ENCODE peak calls at places on chromosomes 3 and 15, in nine cellular contexts. P is H9, H is AG09319, M is foreskin fibroblast, E is cardiac fibroblast, O is stomach, N is kidney, Z is heart right ventricle, Y is IMR-90. Q is an unnamed sample.

GRCh38 chr3:170740726-170741591 is 129.0 kb downstream of the RPL22L1 start:
- DNase-seq in P (no peak), H (peak), M (peak), E (peak), O (no peak), N (peak), Z (no peak), Y (peak), Q (no peak)

GRCh38 chr15:75235760-75236729 is 22.1 kb upstream of the GOLGA6C start:
- DNase-seq in P (no peak), H (no peak), M (no peak), E (no peak), O (no peak), N (peak), Z (peak), Y (no peak), Q (peak)

GRCh38 chr3:33388374-33389100 is 51.7 kb downstream of the UBP1 start:
- DNase-seq in P (no peak), H (no peak), M (no peak), E (peak), O (no peak), N (no peak), Z (no peak), Y (no peak), Q (no peak)

GRCh38 chr3:9679476-9680097 is 24.0 kb upstream of the CPNE9 start:
- DNase-seq in P (no peak), H (no peak), M (no peak), E (no peak), O (no peak), N (no peak), Z (no peak), Y (no peak), Q (no peak)

GRCh38 chr15:66298803-66299251 is 5.5 kb downstream of the DIS3L start:
- DNase-seq in P (no peak), H (no peak), M (peak), E (no peak), O (no peak), N (no peak), Z (no peak), Y (no peak), Q (no peak)

GRCh38 chr3:7957024-7957423 is 544.6 kb upstream of the LMCD1 start:
- DNase-seq in P (no peak), H (no peak), M (no peak), E (no peak), O (no peak), N (no peak), Z (no peak), Y (no peak), Q (no peak)

GRCh38 chr3:190044142-190044541 is 76.6 kb downstream of the P3H2 start:
- DNase-seq in P (no peak), H (no peak), M (peak), E (peak), O (no peak), N (no peak), Z (no peak), Y (peak), Q (no peak)

GRCh38 chr15:70089692-70089971 is 8.1 kb downstream of the TLE3 start:
- DNase-seq in P (no peak), H (no peak), M (no peak), E (peak), O (no peak), N (no peak), Z (no peak), Y (no peak), Q (no peak)

GRCh38 chr15:36632196-36632595 is 52.8 kb downstream of the CDIN1 start:
- DNase-seq in P (no peak), H (no peak), M (peak), E (peak), O (no peak), N (no peak), Z (no peak), Y (peak), Q (no peak)

GRCh38 chr3:25041871-25042584 is 386.0 kb upstream of the RARB start:
- DNase-seq in P (no peak), H (no peak), M (no peak), E (no peak), O (no peak), N (no peak), Z (no peak), Y (no peak), Q (no peak)

GRCh38 chr15:96311639-96312038 is 18.9 kb upstream of the NR2F2 start:
- DNase-seq in P (no peak), H (no peak), M (no peak), E (peak), O (no peak), N (no peak), Z (no peak), Y (no peak), Q (no peak)

GRCh38 chr3:135041586-135041985 is 246.5 kb downstream of the EPHB1 start:
- DNase-seq in P (no peak), H (peak), M (no peak), E (no peak), O (no peak), N (no peak), Z (no peak), Y (peak), Q (no peak)

GRCh38 chr15:38941399-38941953 is 376.9 kb upstream of the RASGRP1 start:
- DNase-seq in P (no peak), H (no peak), M (peak), E (peak), O (no peak), N (peak), Z (no peak), Y (peak), Q (no peak)

GRCh38 chr3:40597441-40597840 is 72.7 kb downstream of the ZNF621 start:
- DNase-seq in P (no peak), H (no peak), M (no peak), E (peak), O (no peak), N (no peak), Z (no peak), Y (no peak), Q (no peak)

GRCh38 chr15:101438482-101439284 is 50.8 kb downstream of the PCSK6 start:
- DNase-seq in P (no peak), H (no peak), M (no peak), E (no peak), O (peak), N (peak), Z (no peak), Y (no peak), Q (no peak)

GRCh38 chr15:65130941-65131340 is 2.7 kb downstream of the PDCD7 start:
- DNase-seq in P (peak), H (no peak), M (no peak), E (no peak), O (no peak), N (no peak), Z (no peak), Y (no peak), Q (no peak)

GRCh38 chr3:120506828-120507774 is 56.3 kb upstream of the FSTL1 start:
- DNase-seq in P (no peak), H (peak), M (peak), E (peak), O (no peak), N (no peak), Z (peak), Y (peak), Q (peak)

GRCh38 chr15:88029696-88030095 is 226.8 kb downstream of the NTRK3 start:
- DNase-seq in P (no peak), H (no peak), M (no peak), E (no peak), O (no peak), N (no peak), Z (no peak), Y (no peak), Q (no peak)

GRCh38 chr3:22117751-22118346 is 366.8 kb upstream of the ZNF385D start:
- DNase-seq in P (no peak), H (peak), M (peak), E (peak), O (no peak), N (no peak), Z (no peak), Y (peak), Q (peak)

GRCh38 chr15:77746254-77747174 is 113.8 kb upstream of the LINGO1 start:
- DNase-seq in P (no peak), H (no peak), M (no peak), E (no peak), O (no peak), N (no peak), Z (no peak), Y (no peak), Q (no peak)

GRCh38 chr3:119588112-119588511 is 8.8 kb downstream of the ADPRH start:
- DNase-seq in P (no peak), H (no peak), M (no peak), E (peak), O (peak), N (no peak), Z (peak), Y (no peak), Q (no peak)

GRCh38 chr3:16721494-16721893 is 116.3 kb upstream of the DAZL start:
- DNase-seq in P (no peak), H (no peak), M (no peak), E (no peak), O (no peak), N (no peak), Z (no peak), Y (no peak), Q (peak)

GRCh38 chr3:9124725-9125124 is 124.7 kb downstream of the SRGAP3 start:
- DNase-seq in P (no peak), H (no peak), M (no peak), E (no peak), O (no peak), N (no peak), Z (no peak), Y (no peak), Q (no peak)

GRCh38 chr3:32592696-32593353 is 22.2 kb upstream of the DYNC1LI1 start:
- DNase-seq in P (peak), H (no peak), M (no peak), E (no peak), O (no peak), N (no peak), Z (no peak), Y (no peak), Q (no peak)

GRCh38 chr3:146160964-146161724 is at the start of gene PLOD2:
- DNase-seq in P (peak), H (peak), M (peak), E (peak), O (peak), N (peak), Z (peak), Y (peak), Q (peak)

GRCh38 chr3:15630646-15631350 is 29.3 kb downstream of the BTD start:
- DNase-seq in P (no peak), H (no peak), M (peak), E (peak), O (no peak), N (no peak), Z (no peak), Y (peak), Q (no peak)

GRCh38 chr15:68518046-68518445 is 60.7 kb upstream of the CORO2B start:
- DNase-seq in P (peak), H (no peak), M (no peak), E (no peak), O (no peak), N (no peak), Z (no peak), Y (no peak), Q (no peak)

GRCh38 chr3:41249318-41249717 is 50.0 kb downstream of the CTNNB1 start:
- DNase-seq in P (no peak), H (no peak), M (no peak), E (no peak), O (no peak), N (no peak), Z (no peak), Y (no peak), Q (no peak)

GRCh38 chr3:44969170-44969569 is 6.8 kb downstream of the ZDHHC3 start:
- DNase-seq in P (no peak), H (no peak), M (no peak), E (no peak), O (peak), N (no peak), Z (no peak), Y (no peak), Q (no peak)

GRCh38 chr15:31352911-31353811 is 26.5 kb downstream of the KLF13 start:
- DNase-seq in P (no peak), H (peak), M (peak), E (peak), O (peak), N (no peak), Z (peak), Y (peak), Q (peak)

GRCh38 chr15:29270169-29270955 is 740 bp upstream of the NSMCE3 start:
- DNase-seq in P (no peak), H (no peak), M (peak), E (peak), O (no peak), N (no peak), Z (no peak), Y (peak), Q (peak)

GRCh38 chr3:16671690-16672089 is 66.5 kb upstream of the DAZL start:
- DNase-seq in P (no peak), H (no peak), M (no peak), E (no peak), O (no peak), N (no peak), Z (no peak), Y (no peak), Q (no peak)

GRCh38 chr15:100772478-100773378 is 106.9 kb upstream of the ALDH1A3 start:
- DNase-seq in P (no peak), H (no peak), M (no peak), E (no peak), O (no peak), N (no peak), Z (no peak), Y (no peak), Q (no peak)

GRCh38 chr3:190089711-190090110 is 31.0 kb downstream of the P3H2 start:
- DNase-seq in P (no peak), H (no peak), M (no peak), E (no peak), O (no peak), N (no peak), Z (no peak), Y (no peak), Q (peak)

GRCh38 chr3:179158336-179159039 is 10.3 kb downstream of the PIK3CA start:
- DNase-seq in P (no peak), H (no peak), M (no peak), E (no peak), O (no peak), N (no peak), Z (no peak), Y (no peak), Q (no peak)

GRCh38 chr3:167918686-167919085 is 177.0 kb downstream of the GOLIM4 start:
- DNase-seq in P (no peak), H (no peak), M (no peak), E (no peak), O (no peak), N (no peak), Z (no peak), Y (no peak), Q (no peak)

GRCh38 chr15:95291878-95292472 is 1038.5 kb upstream of the NR2F2 start:
- DNase-seq in P (no peak), H (no peak), M (peak), E (peak), O (no peak), N (no peak), Z (no peak), Y (peak), Q (peak)

DNA sequence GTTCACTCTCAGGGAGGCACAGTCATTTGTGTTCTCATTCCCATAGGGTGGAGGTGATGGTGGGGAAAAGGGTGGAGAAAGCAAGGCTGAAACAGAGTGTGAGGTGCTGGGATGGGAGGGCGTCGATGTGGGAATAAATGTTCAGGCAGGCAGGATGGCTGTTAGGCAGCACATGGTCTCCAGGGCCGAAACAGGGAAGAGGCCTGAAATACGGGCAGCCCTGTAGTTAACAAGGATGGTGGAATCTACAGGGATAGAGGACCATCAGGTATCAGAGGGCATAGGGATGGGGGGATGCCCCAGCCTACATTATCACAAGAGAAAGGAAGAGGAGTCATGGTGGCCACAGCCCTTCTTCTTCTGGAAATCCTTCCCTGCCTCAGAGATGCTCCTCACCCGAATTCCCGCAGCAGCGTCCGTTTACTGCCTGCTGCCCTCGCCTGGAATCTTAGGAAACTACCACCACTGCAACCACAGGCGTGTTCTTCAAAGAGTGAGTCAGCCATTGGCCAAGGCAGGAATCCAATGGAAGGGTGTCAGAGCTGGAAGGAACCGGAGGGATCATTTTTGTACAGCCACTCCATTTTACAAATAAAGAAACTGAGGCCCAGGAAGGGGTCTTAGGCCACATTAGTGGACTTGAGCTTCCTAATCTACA is 49.7 kb upstream of the POMGNT2 start:
- DNase-seq in P (peak), H (peak), M (peak), E (peak), O (peak), N (peak), Z (peak), Y (peak), Q (no peak)
- TF ChIP-seq CTCF in P (peak), H (peak), M (peak), E (peak), O (peak), N (peak), Z (peak), Y (peak), Q (no peak)

GRCh38 chr3:84136425-84136824 is 822.4 kb upstream of the CADM2 start:
- DNase-seq in P (no peak), H (no peak), M (no peak), E (no peak), O (no peak), N (no peak), Z (no peak), Y (no peak), Q (no peak)
- TF ChIP-seq CTCF in P (peak), H (no peak), M (no peak), E (no peak), O (no peak), N (no peak), Z (no peak), Y (no peak), Q (no peak)

GRCh38 chr15:60065951-60066350 is 61.8 kb downstream of the FOXB1 start:
- DNase-seq in P (no peak), H (no peak), M (no peak), E (peak), O (no peak), N (no peak), Z (no peak), Y (no peak), Q (no peak)
- TF ChIP-seq CTCF in P (no peak), H (no peak), M (no peak), E (no peak), O (no peak), N (no peak), Z (no peak), Y (no peak), Q (no peak)

DNA sequence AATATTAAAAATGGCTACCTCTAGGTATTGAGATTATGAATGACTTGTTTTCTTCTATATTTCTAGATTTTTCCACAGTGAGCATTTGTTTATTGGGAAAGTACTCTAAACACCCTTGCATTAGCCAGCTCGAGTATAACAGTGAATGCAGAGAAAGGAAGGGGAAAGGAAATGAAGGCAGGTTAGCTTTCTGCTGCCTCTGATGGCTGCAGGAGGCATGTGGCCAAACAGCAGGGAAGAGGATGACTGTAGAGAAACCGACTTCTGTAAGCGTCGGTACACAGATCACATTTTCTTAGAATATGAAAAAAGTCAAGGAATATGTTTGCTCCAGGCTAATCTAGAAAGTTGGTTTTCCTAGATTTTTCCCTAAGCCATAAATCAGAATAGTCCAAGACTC is 19.8 kb downstream of the GNB5 start:
- DNase-seq in P (no peak), H (no peak), M (peak), E (peak), O (no peak), N (no peak), Z (no peak), Y (peak), Q (no peak)
- TF ChIP-seq CTCF in P (no peak), H (no peak), M (no peak), E (no peak), O (no peak), N (no peak), Z (no peak), Y (no peak), Q (no peak)

GRCh38 chr3:112304611-112305010 is 10.6 kb upstream of the SLC9C1 start:
- DNase-seq in P (no peak), H (no peak), M (peak), E (peak), O (no peak), N (no peak), Z (no peak), Y (peak), Q (no peak)
- TF ChIP-seq CTCF in P (peak), H (peak), M (no peak), E (peak), O (no peak), N (no peak), Z (no peak), Y (peak), Q (no peak)

GRCh38 chr3:57094606-57095005 is 34.1 kb downstream of the SPATA12 start:
- DNase-seq in P (no peak), H (no peak), M (peak), E (peak), O (no peak), N (no peak), Z (no peak), Y (peak), Q (no peak)
- TF ChIP-seq CTCF in P (no peak), H (no peak), M (no peak), E (no peak), O (no peak), N (no peak), Z (no peak), Y (no peak), Q (no peak)

Q was measured in GM20000.